ENCODE peak calls at places on chromosomes 11 and 22, in seven cellular contexts. J is GM23338; K is CD8-positive, alpha-beta memory T cell; D is right lobe of liver; G is PC-9; R is CD8-positive, alpha-beta T cell; Q is heart right ventricle. Y is an unnamed sample. For H3K4me1, the result is how much of the 10 kb centered on the place peaks cover.

GRCh38 chr11:7072401-7073028 is 16.3 kb upstream of the RBMXL2 start:
- DNase-seq in J (no peak), K (no peak), D (no peak), G (no peak), R (no peak), Q (no peak), Y (no peak)

GRCh38 chr11:125343732-125344131 is 152.3 kb downstream of the FEZ1 start:
- DNase-seq in J (peak), K (no peak), D (no peak), G (no peak), R (no peak), Q (no peak), Y (no peak)

GRCh38 chr11:125407046-125407445 is 89.0 kb downstream of the FEZ1 start:
- DNase-seq in J (no peak), K (no peak), D (no peak), G (no peak), R (no peak), Q (no peak), Y (no peak)

GRCh38 chr11:77019976-77020591 is 14.1 kb upstream of the B3GNT6 start:
- DNase-seq in J (no peak), K (no peak), D (no peak), G (peak), R (no peak), Q (no peak), Y (no peak)

GRCh38 chr11:79173615-79174014 is 267.2 kb downstream of the TENM4 start:
- DNase-seq in J (peak), K (no peak), D (no peak), G (no peak), R (no peak), Q (no peak), Y (no peak)

GRCh38 chr11:10909141-10909883 is 51.5 kb upstream of the ZBED5 start:
- DNase-seq in J (peak), K (no peak), D (no peak), G (no peak), R (no peak), Q (no peak), Y (no peak)

GRCh38 chr11:36577373-36577772 is 9.6 kb downstream of the RAG1 start:
- DNase-seq in J (no peak), K (no peak), D (no peak), G (no peak), R (no peak), Q (no peak), Y (no peak)

GRCh38 chr22:23233746-23234408 is 53.6 kb downstream of the BCR start:
- DNase-seq in J (no peak), K (no peak), D (no peak), G (no peak), R (no peak), Q (no peak), Y (peak)

GRCh38 chr11:94142308-94143277 is 14.0 kb downstream of the PANX1 start:
- DNase-seq in J (no peak), K (no peak), D (no peak), G (no peak), R (no peak), Q (no peak), Y (no peak)

GRCh38 chr11:27837895-27838563 is 137.8 kb upstream of the BDNF start:
- DNase-seq in J (no peak), K (no peak), D (no peak), G (no peak), R (no peak), Q (no peak), Y (no peak)

GRCh38 chr11:108614086-108614485 is 20.5 kb upstream of the EXPH5 start:
- DNase-seq in J (no peak), K (no peak), D (no peak), G (no peak), R (no peak), Q (no peak), Y (no peak)

GRCh38 chr11:68191661-68192579 is 21.2 kb downstream of the KMT5B start:
- DNase-seq in J (no peak), K (no peak), D (no peak), G (no peak), R (no peak), Q (no peak), Y (no peak)

DNA sequence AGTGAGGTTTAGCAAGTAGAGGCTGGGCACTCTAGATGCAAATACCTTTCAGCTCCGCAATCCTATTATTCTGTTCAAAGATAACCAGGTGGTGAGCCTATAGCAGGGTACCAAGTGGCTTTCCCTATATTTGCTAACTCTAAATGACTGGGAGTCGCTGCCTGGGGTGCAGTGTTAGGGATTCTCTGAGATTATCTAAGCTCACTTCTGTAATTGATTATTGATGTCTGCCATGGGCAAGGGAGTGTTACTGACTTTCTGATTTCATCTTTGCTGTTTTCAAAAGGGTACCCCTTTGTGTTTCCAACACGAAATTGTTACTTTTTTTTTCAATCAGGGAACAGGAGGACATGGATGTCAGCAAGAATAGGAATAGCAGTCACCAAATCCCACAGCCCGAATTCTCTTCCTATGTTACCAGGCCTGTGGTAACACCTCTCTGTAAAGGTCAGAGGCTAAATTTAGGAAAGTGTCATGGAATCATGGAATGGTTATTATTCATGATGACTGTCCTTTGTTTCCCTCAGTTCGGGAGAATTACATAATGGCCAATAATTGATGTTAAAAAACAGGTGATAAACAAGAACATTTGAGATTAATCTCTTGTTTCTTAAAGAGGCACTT is 62.6 kb upstream of the CRYBB3 start:
- DNase-seq in J (no peak), K (no peak), D (no peak), G (no peak), R (no peak), Q (no peak), Y (no peak)
- H3K4me1 ChIP-seq in J (under half), K (under half), D (under half), G (under half), R (under half), Q (under half), Y (under half)

GRCh38 chr11:117087446-117087845 is 10.8 kb downstream of the SIK3 start:
- DNase-seq in J (no peak), K (no peak), D (no peak), G (no peak), R (no peak), Q (no peak), Y (no peak)

GRCh38 chr11:117080370-117080769 is 17.9 kb downstream of the SIK3 start:
- DNase-seq in J (no peak), K (no peak), D (no peak), G (no peak), R (no peak), Q (no peak), Y (no peak)

GRCh38 chr11:117083011-117083940 is 15.0 kb downstream of the SIK3 start:
- DNase-seq in J (peak), K (no peak), D (no peak), G (no peak), R (no peak), Q (no peak), Y (no peak)

GRCh38 chr11:117081908-117082307 is 16.3 kb downstream of the SIK3 start:
- DNase-seq in J (no peak), K (no peak), D (no peak), G (no peak), R (no peak), Q (no peak), Y (no peak)

DNA sequence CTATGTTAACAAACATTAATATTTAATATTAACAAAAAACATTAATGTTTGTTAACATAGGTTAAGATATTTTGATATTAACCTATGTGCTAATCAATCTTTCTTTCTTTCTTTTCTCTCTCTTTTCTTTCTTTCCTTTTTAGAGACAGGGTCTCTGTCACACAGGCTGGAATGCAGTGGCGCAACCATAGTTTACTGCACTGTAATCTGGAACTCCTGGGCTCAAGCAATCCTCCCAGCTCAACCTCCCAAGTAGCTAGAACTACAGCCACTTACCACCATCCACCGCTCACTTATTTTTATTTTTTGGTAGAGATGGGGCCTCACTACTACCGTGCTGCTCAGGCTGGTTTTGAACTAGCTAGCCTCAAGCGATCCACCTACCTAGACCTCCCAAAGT is 13.2 kb downstream of the SIK3 start:
- DNase-seq in J (no peak), K (no peak), D (no peak), G (no peak), R (no peak), Q (no peak), Y (no peak)
- H3K4me1 ChIP-seq in J (under half), K (under half), D (under half), G (under half), R (under half), Q (under half), Y (under half)

DNA sequence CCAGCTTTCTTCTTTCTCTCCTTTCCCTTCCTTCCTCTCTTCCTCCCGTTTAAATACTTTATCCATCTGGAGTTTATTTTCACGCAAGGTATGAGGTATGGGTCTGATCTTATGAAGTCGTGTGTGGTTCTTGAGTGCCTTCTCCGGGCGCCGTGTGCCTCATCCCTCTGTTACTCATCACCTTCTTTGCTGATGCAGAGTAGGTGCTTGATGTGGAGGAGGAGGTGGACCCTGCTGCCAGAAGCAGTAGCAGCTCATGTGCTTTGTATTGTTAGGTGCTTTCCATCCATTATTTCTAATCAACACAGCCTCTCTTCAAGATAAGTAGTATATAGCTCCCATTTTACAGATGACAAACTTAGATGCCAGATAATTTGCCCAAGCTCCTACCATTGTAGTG is 47.0 kb downstream of the TNRC6B start:
- DNase-seq in J (no peak), K (no peak), D (no peak), G (no peak), R (peak), Q (no peak), Y (no peak)
- H3K4me1 ChIP-seq in J (half or more), K (under half), D (under half), G (under half), R (under half), Q (under half), Y (under half)

DNA sequence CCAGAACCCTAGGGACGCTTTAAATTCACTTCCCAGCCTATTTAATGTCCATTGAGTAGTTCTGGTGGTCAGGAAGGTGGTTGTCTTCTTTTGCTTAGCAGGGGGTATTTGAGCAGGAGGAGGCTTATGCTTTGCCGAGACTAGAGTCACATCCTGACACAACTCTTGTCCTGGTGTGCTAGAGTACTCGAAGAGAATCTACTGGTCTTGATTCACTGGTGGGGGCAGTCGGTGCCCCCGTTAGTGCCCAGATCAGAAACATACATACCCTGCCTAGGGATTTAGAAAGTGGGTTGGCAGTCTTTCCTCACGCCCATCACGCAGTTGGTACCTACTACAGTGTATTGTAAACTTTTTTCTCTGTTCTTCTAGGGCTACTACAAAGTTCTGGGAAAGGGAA is 2.7 kb downstream of the RPL27A start:
- DNase-seq in J (no peak), K (no peak), D (no peak), G (no peak), R (no peak), Q (no peak), Y (no peak)
- H3K4me1 ChIP-seq in J (under half), K (under half), D (under half), G (under half), R (under half), Q (under half), Y (under half)

GRCh38 chr22:17845340-17845739 is 71.1 kb upstream of the BID start:
- DNase-seq in J (no peak), K (no peak), D (no peak), G (no peak), R (no peak), Q (no peak), Y (no peak)
- H3K4me1 ChIP-seq in J (under half), K (under half), D (under half), G (under half), R (under half), Q (under half), Y (under half)

GRCh38 chr11:119607726-119608125 is 121.3 kb downstream of the NECTIN1 start:
- DNase-seq in J (no peak), K (no peak), D (no peak), G (no peak), R (no peak), Q (no peak), Y (no peak)
- H3K4me1 ChIP-seq in J (under half), K (under half), D (under half), G (under half), R (under half), Q (under half), Y (under half)

DNA sequence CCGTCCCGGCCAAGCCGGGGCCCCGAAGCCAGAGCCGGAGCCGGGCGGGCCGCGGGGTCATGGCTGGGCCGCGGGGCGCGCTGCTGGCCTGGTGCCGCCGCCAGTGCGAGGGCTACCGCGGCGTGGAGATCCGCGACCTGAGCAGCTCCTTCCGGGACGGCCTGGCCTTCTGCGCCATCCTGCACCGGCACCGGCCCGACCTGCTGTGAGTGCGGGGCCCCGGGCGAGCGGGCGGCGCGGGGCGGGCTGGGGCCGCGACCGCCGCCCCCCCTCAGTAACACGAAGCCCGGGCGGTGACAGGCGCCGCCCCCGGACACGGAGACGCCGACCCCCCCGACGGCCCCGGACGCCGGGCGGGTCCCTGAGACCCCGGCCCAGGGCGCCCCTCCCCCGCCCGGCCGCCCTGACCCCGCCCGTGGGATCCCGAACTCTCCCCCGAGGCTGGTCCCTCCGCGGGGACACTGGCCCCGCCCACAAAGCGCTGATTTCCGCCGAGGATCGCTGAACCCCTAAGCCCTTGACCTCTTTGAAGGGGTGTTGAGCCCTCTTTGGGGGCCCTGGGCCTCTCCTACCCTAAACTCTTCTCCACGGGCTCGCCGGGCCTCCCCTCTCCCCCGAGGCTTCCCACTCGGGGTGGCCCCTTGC is 389 bp downstream of the MICALL1 start:
- DNase-seq in J (peak), K (peak), D (no peak), G (peak), R (peak), Q (no peak), Y (no peak)
- H3K4me1 ChIP-seq in J (under half), K (under half), D (under half), G (under half), R (under half), Q (under half), Y (under half)

GRCh38 chr11:72067676-72068075 is 12.7 kb downstream of the NUMA1 start:
- DNase-seq in J (no peak), K (no peak), D (no peak), G (no peak), R (no peak), Q (no peak), Y (no peak)
- H3K4me1 ChIP-seq in J (under half), K (under half), D (under half), G (under half), R (under half), Q (under half), Y (under half)

DNA sequence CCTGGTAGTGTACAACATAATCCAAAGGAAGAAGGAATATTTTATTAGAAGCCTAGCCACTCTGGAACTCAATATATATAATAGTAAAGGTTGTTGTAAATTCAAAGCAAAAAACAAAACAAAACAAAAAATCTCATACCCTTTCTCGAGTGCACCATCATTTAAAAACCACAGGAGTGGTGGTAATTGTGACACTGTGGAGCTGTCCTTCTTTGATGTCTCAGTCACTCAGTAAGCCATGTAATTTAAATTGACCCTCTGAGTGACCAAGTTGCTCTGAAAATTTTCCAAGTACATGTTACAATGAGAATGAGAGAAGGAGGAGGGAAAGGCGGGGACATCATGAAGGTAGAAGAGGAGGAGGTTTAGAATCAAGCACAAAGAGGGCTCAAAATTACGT is 6.6 kb downstream of the PRSS23 start:
- DNase-seq in J (no peak), K (no peak), D (no peak), G (no peak), R (no peak), Q (no peak), Y (no peak)
- H3K4me1 ChIP-seq in J (under half), K (under half), D (under half), G (under half), R (under half), Q (under half), Y (half or more)